ENCODE peak calls at places on chromosome 12, in four cellular contexts. One of them, this sample, is unnamed.

GRCh38 chr12:690466-690865 is 27.2 kb upstream of the NINJ2 start:
- DNase-seq in psoas muscle: no peak
- DNase-seq in T-helper 22 cell: no peak
- DNase-seq in fibroblast of the aortic adventitia: no peak
- DNase-seq in this sample: no peak

GRCh38 chr12:51441583-51441982 is 17.0 kb downstream of the SLC4A8 start:
- DNase-seq in psoas muscle: no peak
- DNase-seq in T-helper 22 cell: no peak
- DNase-seq in fibroblast of the aortic adventitia: peak
- DNase-seq in this sample: no peak

GRCh38 chr12:80053048-80053790 is 46.1 kb upstream of the OTOGL start:
- DNase-seq in psoas muscle: peak
- DNase-seq in T-helper 22 cell: no peak
- DNase-seq in fibroblast of the aortic adventitia: peak
- DNase-seq in this sample: no peak

GRCh38 chr12:69977991-69978390 is 153.0 kb downstream of the MYRFL start:
- DNase-seq in psoas muscle: no peak
- DNase-seq in T-helper 22 cell: no peak
- DNase-seq in fibroblast of the aortic adventitia: no peak
- DNase-seq in this sample: no peak

GRCh38 chr12:111304642-111305071 is 64.2 kb downstream of the PHETA1 start:
- DNase-seq in psoas muscle: no peak
- DNase-seq in T-helper 22 cell: no peak
- DNase-seq in fibroblast of the aortic adventitia: peak
- DNase-seq in this sample: peak

GRCh38 chr12:113472191-113473190 is 820 bp upstream of the LHX5 start:
- DNase-seq in psoas muscle: no peak
- DNase-seq in T-helper 22 cell: no peak
- DNase-seq in fibroblast of the aortic adventitia: no peak
- DNase-seq in this sample: no peak

GRCh38 chr12:69512820-69513219 is 42.6 kb downstream of the FRS2 start:
- DNase-seq in psoas muscle: no peak
- DNase-seq in T-helper 22 cell: no peak
- DNase-seq in fibroblast of the aortic adventitia: no peak
- DNase-seq in this sample: no peak

GRCh38 chr12:9798008-9798619 is 29.2 kb upstream of the KLRF1 start:
- DNase-seq in psoas muscle: no peak
- DNase-seq in T-helper 22 cell: peak
- DNase-seq in fibroblast of the aortic adventitia: peak
- DNase-seq in this sample: peak

GRCh38 chr12:103560604-103561101 is 26.4 kb upstream of the STAB2 start:
- DNase-seq in psoas muscle: no peak
- DNase-seq in T-helper 22 cell: no peak
- DNase-seq in fibroblast of the aortic adventitia: peak
- DNase-seq in this sample: peak

GRCh38 chr12:89370850-89371249 is 18.5 kb upstream of the DUSP6 start:
- DNase-seq in psoas muscle: no peak
- DNase-seq in T-helper 22 cell: no peak
- DNase-seq in fibroblast of the aortic adventitia: peak
- DNase-seq in this sample: no peak

GRCh38 chr12:75977952-75978671 is 53.5 kb downstream of the PHLDA1 start:
- DNase-seq in psoas muscle: peak
- DNase-seq in T-helper 22 cell: peak
- DNase-seq in fibroblast of the aortic adventitia: peak
- DNase-seq in this sample: peak

GRCh38 chr12:90958995-90959394 is 4.0 kb upstream of the CCER1 start:
- DNase-seq in psoas muscle: no peak
- DNase-seq in T-helper 22 cell: no peak
- DNase-seq in fibroblast of the aortic adventitia: peak
- DNase-seq in this sample: peak

GRCh38 chr12:104599985-104600712 is 143.4 kb downstream of the CHST11 start:
- DNase-seq in psoas muscle: no peak
- DNase-seq in T-helper 22 cell: no peak
- DNase-seq in fibroblast of the aortic adventitia: no peak
- DNase-seq in this sample: no peak

GRCh38 chr12:128109236-128109635 is 157.7 kb upstream of the TMEM132C start:
- DNase-seq in psoas muscle: no peak
- DNase-seq in T-helper 22 cell: no peak
- DNase-seq in fibroblast of the aortic adventitia: no peak
- DNase-seq in this sample: no peak

GRCh38 chr12:98456583-98457573 is 58.5 kb upstream of the TMPO start:
- DNase-seq in psoas muscle: peak
- DNase-seq in T-helper 22 cell: no peak
- DNase-seq in fibroblast of the aortic adventitia: no peak
- DNase-seq in this sample: peak

GRCh38 chr12:49357099-49357678 is 10.1 kb upstream of the SPATS2 start:
- DNase-seq in psoas muscle: no peak
- DNase-seq in T-helper 22 cell: no peak
- DNase-seq in fibroblast of the aortic adventitia: peak
- DNase-seq in this sample: peak

GRCh38 chr12:101042211-101042610 is 167.8 kb downstream of the SLC5A8 start:
- DNase-seq in psoas muscle: no peak
- DNase-seq in T-helper 22 cell: no peak
- DNase-seq in fibroblast of the aortic adventitia: no peak
- DNase-seq in this sample: no peak

GRCh38 chr12:121373748-121374147 is 21.5 kb upstream of the ANAPC5 start:
- DNase-seq in psoas muscle: no peak
- DNase-seq in T-helper 22 cell: no peak
- DNase-seq in fibroblast of the aortic adventitia: no peak
- DNase-seq in this sample: no peak

GRCh38 chr12:48542300-48542928 is 17.0 kb downstream of the OR8S1 start:
- DNase-seq in psoas muscle: no peak
- DNase-seq in T-helper 22 cell: no peak
- DNase-seq in fibroblast of the aortic adventitia: peak
- DNase-seq in this sample: peak

GRCh38 chr12:27488479-27488878 is 35.5 kb upstream of the PPFIBP1 start:
- DNase-seq in psoas muscle: no peak
- DNase-seq in T-helper 22 cell: no peak
- DNase-seq in fibroblast of the aortic adventitia: no peak
- DNase-seq in this sample: no peak

GRCh38 chr12:8784464-8784863 is 38.0 kb upstream of the A2ML1 start:
- DNase-seq in psoas muscle: no peak
- DNase-seq in T-helper 22 cell: no peak
- DNase-seq in fibroblast of the aortic adventitia: no peak
- DNase-seq in this sample: no peak

GRCh38 chr12:77584860-77585259 is 245.8 kb upstream of the NAV3 start:
- DNase-seq in psoas muscle: no peak
- DNase-seq in T-helper 22 cell: no peak
- DNase-seq in fibroblast of the aortic adventitia: no peak
- DNase-seq in this sample: no peak

GRCh38 chr12:132554857-132555630 is 55.3 kb downstream of the LRCOL1 start:
- DNase-seq in psoas muscle: no peak
- DNase-seq in T-helper 22 cell: no peak
- DNase-seq in fibroblast of the aortic adventitia: no peak
- DNase-seq in this sample: peak

GRCh38 chr12:48795550-48796455 is 6.9 kb upstream of the ADCY6 start:
- DNase-seq in psoas muscle: peak
- DNase-seq in T-helper 22 cell: no peak
- DNase-seq in fibroblast of the aortic adventitia: peak
- DNase-seq in this sample: peak

GRCh38 chr12:69779928-69780327 is 41.3 kb downstream of the RAB3IP start:
- DNase-seq in psoas muscle: no peak
- DNase-seq in T-helper 22 cell: no peak
- DNase-seq in fibroblast of the aortic adventitia: peak
- DNase-seq in this sample: peak

GRCh38 chr12:88562151-88562550 is 18.1 kb downstream of the KITLG start:
- DNase-seq in psoas muscle: no peak
- DNase-seq in T-helper 22 cell: no peak
- DNase-seq in fibroblast of the aortic adventitia: no peak
- DNase-seq in this sample: no peak

GRCh38 chr12:75438052-75438754 is 42.4 kb upstream of the GLIPR1 start:
- DNase-seq in psoas muscle: no peak
- DNase-seq in T-helper 22 cell: peak
- DNase-seq in fibroblast of the aortic adventitia: no peak
- DNase-seq in this sample: no peak